ENCODE peak calls at places on chromosome 17, in eight cellular contexts. One of them, this sample, is unnamed.

GRCh38 chr17:16938031-16938430 is 33.9 kb downstream of the TNFRSF13B start:
- DNase-seq in spleen: peak; percentile 48
- DNase-seq in stomach: peak; percentile 8
- DNase-seq in GM12891: no peak
- DNase-seq in transverse colon: peak; percentile 2
- DNase-seq in HepG2: no peak
- DNase-seq in GM12892: no peak
- DNase-seq in prostate gland: no peak
- DNase-seq in this sample: no peak

GRCh38 chr17:4536742-4537411 is 18.3 kb downstream of the MYBBP1A start:
- DNase-seq in spleen: no peak
- DNase-seq in stomach: no peak
- DNase-seq in GM12891: no peak
- DNase-seq in transverse colon: no peak
- DNase-seq in HepG2: no peak
- DNase-seq in GM12892: no peak
- DNase-seq in prostate gland: no peak
- DNase-seq in this sample: no peak

GRCh38 chr17:72063262-72063661 is 57.6 kb upstream of the SOX9 start:
- DNase-seq in spleen: no peak
- DNase-seq in stomach: no peak
- DNase-seq in GM12891: no peak
- DNase-seq in transverse colon: no peak
- DNase-seq in HepG2: no peak
- DNase-seq in GM12892: no peak
- DNase-seq in prostate gland: no peak
- DNase-seq in this sample: no peak

GRCh38 chr17:33369876-33370275 is 76.8 kb upstream of the ASIC2 start:
- DNase-seq in spleen: no peak
- DNase-seq in stomach: no peak
- DNase-seq in GM12891: no peak
- DNase-seq in transverse colon: no peak
- DNase-seq in HepG2: no peak
- DNase-seq in GM12892: no peak
- DNase-seq in prostate gland: no peak
- DNase-seq in this sample: no peak

GRCh38 chr17:49551221-49552069 is 24.2 kb upstream of the NXPH3 start:
- DNase-seq in spleen: peak; percentile 36
- DNase-seq in stomach: no peak
- DNase-seq in GM12891: no peak
- DNase-seq in transverse colon: no peak
- DNase-seq in HepG2: no peak
- DNase-seq in GM12892: no peak
- DNase-seq in prostate gland: no peak
- DNase-seq in this sample: no peak

GRCh38 chr17:70624208-70624607 is 454.9 kb downstream of the KCNJ2 start:
- DNase-seq in spleen: no peak
- DNase-seq in stomach: no peak
- DNase-seq in GM12891: no peak
- DNase-seq in transverse colon: no peak
- DNase-seq in HepG2: no peak
- DNase-seq in GM12892: no peak
- DNase-seq in prostate gland: no peak
- DNase-seq in this sample: no peak

GRCh38 chr17:67030641-67031040 is 13.7 kb upstream of the CACNG1 start:
- DNase-seq in spleen: no peak
- DNase-seq in stomach: no peak
- DNase-seq in GM12891: no peak
- DNase-seq in transverse colon: no peak
- DNase-seq in HepG2: no peak
- DNase-seq in GM12892: no peak
- DNase-seq in prostate gland: no peak
- DNase-seq in this sample: no peak

GRCh38 chr17:49146620-49147306 is 14.2 kb downstream of the B4GALNT2 start:
- DNase-seq in spleen: no peak
- DNase-seq in stomach: no peak
- DNase-seq in GM12891: no peak
- DNase-seq in transverse colon: no peak
- DNase-seq in HepG2: peak; percentile 65
- DNase-seq in GM12892: no peak
- DNase-seq in prostate gland: no peak
- DNase-seq in this sample: no peak

GRCh38 chr17:31321481-31321880 is at the start of gene EVI2A:
- DNase-seq in spleen: peak; percentile 80
- DNase-seq in stomach: no peak
- DNase-seq in GM12891: peak; percentile 20
- DNase-seq in transverse colon: peak; percentile 42
- DNase-seq in HepG2: no peak
- DNase-seq in GM12892: peak; percentile 13
- DNase-seq in prostate gland: no peak
- DNase-seq in this sample: no peak

GRCh38 chr17:48842746-48843145 is 11.9 kb downstream of the CALCOCO2 start:
- DNase-seq in spleen: no peak
- DNase-seq in stomach: no peak
- DNase-seq in GM12891: no peak
- DNase-seq in transverse colon: no peak
- DNase-seq in HepG2: no peak
- DNase-seq in GM12892: no peak
- DNase-seq in prostate gland: no peak
- DNase-seq in this sample: no peak

GRCh38 chr17:12230411-12230810 is 209.7 kb downstream of the MAP2K4 start:
- DNase-seq in spleen: no peak
- DNase-seq in stomach: no peak
- DNase-seq in GM12891: no peak
- DNase-seq in transverse colon: no peak
- DNase-seq in HepG2: no peak
- DNase-seq in GM12892: no peak
- DNase-seq in prostate gland: no peak
- DNase-seq in this sample: no peak

GRCh38 chr17:81285179-81285878 is 9.8 kb downstream of the SLC38A10 start:
- DNase-seq in spleen: peak; percentile 95
- DNase-seq in stomach: peak; percentile 56
- DNase-seq in GM12891: peak; percentile 80
- DNase-seq in transverse colon: peak; percentile 58
- DNase-seq in HepG2: no peak
- DNase-seq in GM12892: peak; percentile 70
- DNase-seq in prostate gland: no peak
- DNase-seq in this sample: peak; percentile 94

GRCh38 chr17:31869031-31869430 is 10.0 kb upstream of the COPRS start:
- DNase-seq in spleen: no peak
- DNase-seq in stomach: no peak
- DNase-seq in GM12891: no peak
- DNase-seq in transverse colon: no peak
- DNase-seq in HepG2: no peak
- DNase-seq in GM12892: no peak
- DNase-seq in prostate gland: no peak
- DNase-seq in this sample: no peak

GRCh38 chr17:6492892-6493674 is 48.8 kb downstream of the PIMREG start:
- DNase-seq in spleen: peak; percentile 7
- DNase-seq in stomach: no peak
- DNase-seq in GM12891: no peak
- DNase-seq in transverse colon: no peak
- DNase-seq in HepG2: peak; percentile 19
- DNase-seq in GM12892: no peak
- DNase-seq in prostate gland: no peak
- DNase-seq in this sample: no peak

GRCh38 chr17:385836-386144 is 33.2 kb upstream of the RPH3AL start:
- DNase-seq in spleen: no peak
- DNase-seq in stomach: no peak
- DNase-seq in GM12891: no peak
- DNase-seq in transverse colon: no peak
- DNase-seq in HepG2: no peak
- DNase-seq in GM12892: no peak
- DNase-seq in prostate gland: no peak
- DNase-seq in this sample: no peak

GRCh38 chr17:44004761-44005526 is 522 bp downstream of the NAGS start:
- DNase-seq in spleen: peak; percentile 81
- DNase-seq in stomach: peak; percentile 36
- DNase-seq in GM12891: no peak
- DNase-seq in transverse colon: peak; percentile 49
- DNase-seq in HepG2: no peak
- DNase-seq in GM12892: no peak
- DNase-seq in prostate gland: no peak
- DNase-seq in this sample: no peak

GRCh38 chr17:36971508-36971907 is 22.8 kb downstream of the AATF start:
- DNase-seq in spleen: no peak
- DNase-seq in stomach: no peak
- DNase-seq in GM12891: no peak
- DNase-seq in transverse colon: no peak
- DNase-seq in HepG2: no peak
- DNase-seq in GM12892: no peak
- DNase-seq in prostate gland: no peak
- DNase-seq in this sample: no peak

GRCh38 chr17:8160741-8161221 is 2.0 kb downstream of the VAMP2 start:
- DNase-seq in spleen: no peak
- DNase-seq in stomach: no peak
- DNase-seq in GM12891: no peak
- DNase-seq in transverse colon: no peak
- DNase-seq in HepG2: no peak
- DNase-seq in GM12892: no peak
- DNase-seq in prostate gland: no peak
- DNase-seq in this sample: no peak

GRCh38 chr17:8160224-8160577 is 2.5 kb downstream of the VAMP2 start:
- DNase-seq in spleen: no peak
- DNase-seq in stomach: no peak
- DNase-seq in GM12891: no peak
- DNase-seq in transverse colon: no peak
- DNase-seq in HepG2: no peak
- DNase-seq in GM12892: no peak
- DNase-seq in prostate gland: no peak
- DNase-seq in this sample: no peak

GRCh38 chr17:8162232-8162996 is at the start of gene VAMP2:
- DNase-seq in spleen: peak; percentile 96
- DNase-seq in stomach: peak; percentile 86
- DNase-seq in GM12891: no peak
- DNase-seq in transverse colon: peak; percentile 85
- DNase-seq in HepG2: no peak
- DNase-seq in GM12892: peak; percentile 83
- DNase-seq in prostate gland: peak; percentile 69
- DNase-seq in this sample: no peak

GRCh38 chr17:8162997-8163977 is 539 bp upstream of the VAMP2 start:
- DNase-seq in spleen: peak; percentile 87
- DNase-seq in stomach: no peak
- DNase-seq in GM12891: no peak
- DNase-seq in transverse colon: peak; percentile 45
- DNase-seq in HepG2: no peak
- DNase-seq in GM12892: no peak
- DNase-seq in prostate gland: no peak
- DNase-seq in this sample: no peak

GRCh38 chr17:8161289-8162231 is 1.2 kb downstream of the VAMP2 start:
- DNase-seq in spleen: peak; percentile 77
- DNase-seq in stomach: no peak
- DNase-seq in GM12891: no peak
- DNase-seq in transverse colon: no peak
- DNase-seq in HepG2: no peak
- DNase-seq in GM12892: no peak
- DNase-seq in prostate gland: no peak
- DNase-seq in this sample: no peak
- TF ChIP-seq POLR2AphosphoS5 in spleen: no peak
- TF ChIP-seq POLR2AphosphoS5 in stomach: no peak
- TF ChIP-seq POLR2AphosphoS5 in GM12891: peak; percentile 37
- TF ChIP-seq POLR2AphosphoS5 in transverse colon: no peak
- TF ChIP-seq POLR2AphosphoS5 in HepG2: no peak
- TF ChIP-seq POLR2AphosphoS5 in GM12892: no peak
- TF ChIP-seq POLR2AphosphoS5 in prostate gland: no peak
- TF ChIP-seq POLR2AphosphoS5 in this sample: peak; percentile 12

GRCh38 chr17:45322168-45322567 is 5.3 kb upstream of the MAP3K14 start:
- DNase-seq in spleen: no peak
- DNase-seq in stomach: no peak
- DNase-seq in GM12891: no peak
- DNase-seq in transverse colon: no peak
- DNase-seq in HepG2: no peak
- DNase-seq in GM12892: no peak
- DNase-seq in prostate gland: no peak
- DNase-seq in this sample: no peak
- TF ChIP-seq POLR2AphosphoS5 in spleen: no peak
- TF ChIP-seq POLR2AphosphoS5 in stomach: no peak
- TF ChIP-seq POLR2AphosphoS5 in GM12891: no peak
- TF ChIP-seq POLR2AphosphoS5 in transverse colon: no peak
- TF ChIP-seq POLR2AphosphoS5 in HepG2: no peak
- TF ChIP-seq POLR2AphosphoS5 in GM12892: no peak
- TF ChIP-seq POLR2AphosphoS5 in prostate gland: no peak
- TF ChIP-seq POLR2AphosphoS5 in this sample: no peak

GRCh38 chr17:35588196-35588920 is 1.2 kb downstream of the AP2B1 start:
- DNase-seq in spleen: no peak
- DNase-seq in stomach: no peak
- DNase-seq in GM12891: no peak
- DNase-seq in transverse colon: no peak
- DNase-seq in HepG2: no peak
- DNase-seq in GM12892: no peak
- DNase-seq in prostate gland: no peak
- DNase-seq in this sample: no peak
- TF ChIP-seq POLR2AphosphoS5 in spleen: no peak
- TF ChIP-seq POLR2AphosphoS5 in stomach: no peak
- TF ChIP-seq POLR2AphosphoS5 in GM12891: no peak
- TF ChIP-seq POLR2AphosphoS5 in transverse colon: no peak
- TF ChIP-seq POLR2AphosphoS5 in HepG2: no peak
- TF ChIP-seq POLR2AphosphoS5 in GM12892: no peak
- TF ChIP-seq POLR2AphosphoS5 in prostate gland: peak; percentile 63
- TF ChIP-seq POLR2AphosphoS5 in this sample: no peak

GRCh38 chr17:1435326-1435725 is 20.7 kb downstream of the CRK start:
- DNase-seq in spleen: no peak
- DNase-seq in stomach: no peak
- DNase-seq in GM12891: no peak
- DNase-seq in transverse colon: no peak
- DNase-seq in HepG2: no peak
- DNase-seq in GM12892: no peak
- DNase-seq in prostate gland: peak; percentile 11
- DNase-seq in this sample: no peak
- TF ChIP-seq POLR2AphosphoS5 in spleen: no peak
- TF ChIP-seq POLR2AphosphoS5 in stomach: no peak
- TF ChIP-seq POLR2AphosphoS5 in GM12891: no peak
- TF ChIP-seq POLR2AphosphoS5 in transverse colon: no peak
- TF ChIP-seq POLR2AphosphoS5 in HepG2: no peak
- TF ChIP-seq POLR2AphosphoS5 in GM12892: no peak
- TF ChIP-seq POLR2AphosphoS5 in prostate gland: peak; percentile 16
- TF ChIP-seq POLR2AphosphoS5 in this sample: no peak

DNA sequence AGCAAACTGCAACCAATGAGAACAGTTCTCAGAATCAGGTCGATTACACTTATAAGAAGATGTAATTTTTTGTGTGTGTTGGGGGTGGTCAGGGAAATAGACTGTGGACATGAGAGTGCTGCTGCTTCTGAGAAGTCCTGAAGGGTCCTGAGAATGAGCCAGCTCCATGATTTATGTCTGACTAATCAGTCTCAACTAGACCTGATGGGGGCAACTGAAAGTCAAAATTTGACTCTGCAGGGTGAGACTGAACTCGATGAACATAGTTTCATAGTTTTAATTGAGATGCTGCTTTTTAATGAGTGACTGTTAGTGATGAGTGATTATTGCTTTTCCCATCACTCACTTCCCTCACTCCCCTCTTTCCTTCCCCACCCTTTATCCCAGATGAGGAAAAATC is 37.3 kb downstream of the SMARCE1 start:
- DNase-seq in spleen: no peak
- DNase-seq in stomach: no peak
- DNase-seq in GM12891: no peak
- DNase-seq in transverse colon: no peak
- DNase-seq in HepG2: no peak
- DNase-seq in GM12892: no peak
- DNase-seq in prostate gland: no peak
- DNase-seq in this sample: peak; percentile 45
- TF ChIP-seq POLR2AphosphoS5 in spleen: no peak
- TF ChIP-seq POLR2AphosphoS5 in stomach: no peak
- TF ChIP-seq POLR2AphosphoS5 in GM12891: no peak
- TF ChIP-seq POLR2AphosphoS5 in transverse colon: no peak
- TF ChIP-seq POLR2AphosphoS5 in HepG2: no peak
- TF ChIP-seq POLR2AphosphoS5 in GM12892: no peak
- TF ChIP-seq POLR2AphosphoS5 in prostate gland: no peak
- TF ChIP-seq POLR2AphosphoS5 in this sample: no peak

GRCh38 chr17:64259922-64260321 is 3.1 kb downstream of the TEX2 start:
- DNase-seq in spleen: no peak
- DNase-seq in stomach: no peak
- DNase-seq in GM12891: no peak
- DNase-seq in transverse colon: no peak
- DNase-seq in HepG2: no peak
- DNase-seq in GM12892: no peak
- DNase-seq in prostate gland: no peak
- DNase-seq in this sample: no peak
- TF ChIP-seq POLR2AphosphoS5 in spleen: no peak
- TF ChIP-seq POLR2AphosphoS5 in stomach: no peak
- TF ChIP-seq POLR2AphosphoS5 in GM12891: no peak
- TF ChIP-seq POLR2AphosphoS5 in transverse colon: no peak
- TF ChIP-seq POLR2AphosphoS5 in HepG2: no peak
- TF ChIP-seq POLR2AphosphoS5 in GM12892: no peak
- TF ChIP-seq POLR2AphosphoS5 in prostate gland: no peak
- TF ChIP-seq POLR2AphosphoS5 in this sample: peak; percentile 16

This sample was measured in esophagus muscularis mucosa.